ENCODE peak calls at places on chromosomes 1 and 21, in four cellular contexts. One of them, this sample, is unnamed.

GRCh38 chr1:25472494-25472893 is 41.8 kb downstream of the MACO1 start:
- DNase-seq in trophoblast cell: no peak
- DNase-seq in neuronal stem cell: no peak
- DNase-seq in mesendoderm: no peak
- DNase-seq in this sample: no peak

GRCh38 chr1:243217401-243217800 is 37.7 kb downstream of the CEP170 start:
- DNase-seq in trophoblast cell: no peak
- DNase-seq in neuronal stem cell: no peak
- DNase-seq in mesendoderm: no peak
- DNase-seq in this sample: no peak

GRCh38 chr1:50977575-50978143 is 7.6 kb downstream of the CDKN2C start:
- DNase-seq in trophoblast cell: peak; percentile 42
- DNase-seq in neuronal stem cell: no peak
- DNase-seq in mesendoderm: peak; percentile 52
- DNase-seq in this sample: peak; percentile 52

GRCh38 chr1:14652840-14653239 is 54.4 kb downstream of the KAZN start:
- DNase-seq in trophoblast cell: no peak
- DNase-seq in neuronal stem cell: no peak
- DNase-seq in mesendoderm: no peak
- DNase-seq in this sample: no peak

GRCh38 chr1:167219646-167220536 is 795 bp upstream of the POU2F1 start:
- DNase-seq in trophoblast cell: peak; percentile 94
- DNase-seq in neuronal stem cell: peak; percentile 87
- DNase-seq in mesendoderm: peak; percentile 98
- DNase-seq in this sample: peak; percentile 25

GRCh38 chr21:36557316-36557715 is 77.4 kb upstream of the CLDN14 start:
- DNase-seq in trophoblast cell: no peak
- DNase-seq in neuronal stem cell: no peak
- DNase-seq in mesendoderm: no peak
- DNase-seq in this sample: no peak

GRCh38 chr1:22365331-22366295 is 86.0 kb upstream of the ZBTB40 start:
- DNase-seq in trophoblast cell: no peak
- DNase-seq in neuronal stem cell: no peak
- DNase-seq in mesendoderm: peak; percentile 49
- DNase-seq in this sample: no peak

GRCh38 chr1:69568435-69569280 is 936 bp downstream of the LRRC7 start:
- DNase-seq in trophoblast cell: no peak
- DNase-seq in neuronal stem cell: peak; percentile 35
- DNase-seq in mesendoderm: peak; percentile 10
- DNase-seq in this sample: no peak

GRCh38 chr1:1173061-1173792 is 453 bp upstream of the TTLL10 start:
- DNase-seq in trophoblast cell: no peak
- DNase-seq in neuronal stem cell: no peak
- DNase-seq in mesendoderm: no peak
- DNase-seq in this sample: no peak

GRCh38 chr1:68384321-68384813 is 65.4 kb downstream of the RPE65 start:
- DNase-seq in trophoblast cell: peak; percentile 64
- DNase-seq in neuronal stem cell: no peak
- DNase-seq in mesendoderm: peak; percentile 83
- DNase-seq in this sample: peak; percentile 100

GRCh38 chr1:194159941-194160340 is 973.5 kb upstream of the B3GALT2 start:
- DNase-seq in trophoblast cell: peak; percentile 17
- DNase-seq in neuronal stem cell: no peak
- DNase-seq in mesendoderm: peak; percentile 27
- DNase-seq in this sample: peak; percentile 10

GRCh38 chr1:83970802-83971201 is 28.1 kb downstream of the TTLL7 start:
- DNase-seq in trophoblast cell: no peak
- DNase-seq in neuronal stem cell: no peak
- DNase-seq in mesendoderm: peak; percentile 66
- DNase-seq in this sample: no peak

GRCh38 chr1:228141871-228142615 is 2.0 kb downstream of the GUK1 start:
- DNase-seq in trophoblast cell: no peak
- DNase-seq in neuronal stem cell: no peak
- DNase-seq in mesendoderm: no peak
- DNase-seq in this sample: peak; percentile 16

DNA sequence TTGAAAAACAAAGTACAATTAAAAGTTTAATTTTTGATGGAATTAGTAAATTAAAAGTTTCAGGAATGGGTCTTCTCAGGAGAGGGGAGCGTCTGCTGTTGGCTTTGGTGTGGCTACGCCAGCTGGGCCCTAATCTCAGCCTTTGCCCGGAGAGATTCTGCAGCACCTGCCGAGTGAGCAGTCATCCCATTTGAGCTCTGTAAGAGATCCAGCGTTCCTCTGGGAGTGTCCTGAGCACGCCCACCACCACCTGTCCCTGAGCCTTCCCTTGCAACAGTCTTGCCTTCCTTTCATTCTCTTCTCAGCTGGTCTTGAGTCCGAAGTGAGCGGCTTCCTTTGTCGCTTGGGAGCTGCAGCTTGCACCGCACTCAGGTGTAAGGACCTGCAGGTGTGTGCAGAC is 263.1 kb downstream of the CAMTA1 start:
- DNase-seq in trophoblast cell: no peak
- DNase-seq in neuronal stem cell: no peak
- DNase-seq in mesendoderm: no peak
- DNase-seq in this sample: no peak
- H2BK5ac ChIP-seq in trophoblast cell: no peak overlapping the region
- H2BK5ac ChIP-seq in neuronal stem cell: no peak overlapping the region
- H2BK5ac ChIP-seq in mesendoderm: no peak overlapping the region
- H2BK5ac ChIP-seq in this sample: no peak overlapping the region

GRCh38 chr1:231000201-231000600 is 21.3 kb downstream of the ARV1 start:
- DNase-seq in trophoblast cell: no peak
- DNase-seq in neuronal stem cell: no peak
- DNase-seq in mesendoderm: no peak
- DNase-seq in this sample: no peak

GRCh38 chr1:231000639-231001038 is 21.7 kb downstream of the ARV1 start:
- DNase-seq in trophoblast cell: no peak
- DNase-seq in neuronal stem cell: no peak
- DNase-seq in mesendoderm: no peak
- DNase-seq in this sample: no peak

GRCh38 chr1:231001892-231002291 is 23.0 kb downstream of the ARV1 start:
- DNase-seq in trophoblast cell: no peak
- DNase-seq in neuronal stem cell: no peak
- DNase-seq in mesendoderm: no peak
- DNase-seq in this sample: no peak
- H2BK5ac ChIP-seq in trophoblast cell: no peak overlapping the region
- H2BK5ac ChIP-seq in neuronal stem cell: no peak overlapping the region
- H2BK5ac ChIP-seq in mesendoderm: no peak overlapping the region
- H2BK5ac ChIP-seq in this sample: no peak overlapping the region

GRCh38 chr1:184050631-184051030 is 899 bp upstream of the TSEN15 start:
- DNase-seq in trophoblast cell: no peak
- DNase-seq in neuronal stem cell: no peak
- DNase-seq in mesendoderm: peak; percentile 12
- DNase-seq in this sample: no peak

GRCh38 chr1:184052194-184052559 is 647 bp downstream of the TSEN15 start:
- DNase-seq in trophoblast cell: no peak
- DNase-seq in neuronal stem cell: no peak
- DNase-seq in mesendoderm: no peak
- DNase-seq in this sample: no peak

GRCh38 chr1:184051485-184052193 is at the start of gene TSEN15:
- DNase-seq in trophoblast cell: peak; percentile 86
- DNase-seq in neuronal stem cell: no peak
- DNase-seq in mesendoderm: peak; percentile 90
- DNase-seq in this sample: peak; percentile 86

GRCh38 chr1:184049836-184050468 is 1.6 kb upstream of the TSEN15 start:
- DNase-seq in trophoblast cell: no peak
- DNase-seq in neuronal stem cell: no peak
- DNase-seq in mesendoderm: no peak
- DNase-seq in this sample: no peak

DNA sequence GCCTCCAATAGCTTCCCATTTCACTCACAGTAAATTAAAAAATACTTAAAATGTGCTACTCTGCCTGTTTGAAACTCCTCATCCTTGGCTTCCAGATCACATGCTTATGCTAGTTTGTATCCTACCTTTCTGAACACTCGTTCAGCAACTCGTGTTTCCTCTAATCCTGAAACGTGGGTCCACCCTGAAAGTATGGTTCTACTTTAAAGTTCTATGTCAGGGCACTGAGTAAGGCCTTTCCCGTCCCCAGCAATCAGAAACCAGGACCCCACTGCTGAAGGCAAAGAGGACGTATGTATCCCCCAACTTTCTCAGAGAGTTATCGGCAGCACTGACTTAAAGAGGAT is 419 bp upstream of the TSEN15 start:
- DNase-seq in trophoblast cell: peak; percentile 16
- DNase-seq in neuronal stem cell: no peak
- DNase-seq in mesendoderm: no peak
- DNase-seq in this sample: no peak
- H2BK5ac ChIP-seq in trophoblast cell: peak overlapping the region; percentile 78
- H2BK5ac ChIP-seq in neuronal stem cell: no peak overlapping the region
- H2BK5ac ChIP-seq in mesendoderm: peak overlapping the region; percentile 70
- H2BK5ac ChIP-seq in this sample: peak overlapping the region; percentile 93

DNA sequence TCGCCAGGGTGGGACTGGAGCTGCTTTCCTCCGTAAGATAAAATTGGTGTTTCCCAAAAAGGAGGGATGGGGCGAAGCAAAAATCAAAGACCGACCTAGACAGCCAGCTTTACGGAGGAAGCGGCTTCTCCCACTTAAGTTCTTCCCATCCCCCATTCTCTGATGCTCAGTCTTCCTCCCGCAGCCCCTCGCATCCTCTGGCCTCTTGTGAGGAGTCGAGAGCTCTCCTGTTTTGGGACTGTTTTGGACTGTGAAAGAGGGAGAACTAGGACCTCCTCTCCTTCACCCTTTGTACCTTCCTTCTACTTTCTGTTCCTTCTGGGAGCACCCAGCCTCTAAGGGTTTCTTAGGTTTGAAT is 633 bp downstream of the CTTNBP2NL start:
- DNase-seq in trophoblast cell: peak; percentile 11
- DNase-seq in neuronal stem cell: no peak
- DNase-seq in mesendoderm: peak; percentile 51
- DNase-seq in this sample: peak; percentile 21
- H2BK5ac ChIP-seq in trophoblast cell: peak overlapping the region; percentile 76
- H2BK5ac ChIP-seq in neuronal stem cell: peak overlapping the region; percentile 90
- H2BK5ac ChIP-seq in mesendoderm: no peak overlapping the region
- H2BK5ac ChIP-seq in this sample: peak overlapping the region; percentile 89

DNA sequence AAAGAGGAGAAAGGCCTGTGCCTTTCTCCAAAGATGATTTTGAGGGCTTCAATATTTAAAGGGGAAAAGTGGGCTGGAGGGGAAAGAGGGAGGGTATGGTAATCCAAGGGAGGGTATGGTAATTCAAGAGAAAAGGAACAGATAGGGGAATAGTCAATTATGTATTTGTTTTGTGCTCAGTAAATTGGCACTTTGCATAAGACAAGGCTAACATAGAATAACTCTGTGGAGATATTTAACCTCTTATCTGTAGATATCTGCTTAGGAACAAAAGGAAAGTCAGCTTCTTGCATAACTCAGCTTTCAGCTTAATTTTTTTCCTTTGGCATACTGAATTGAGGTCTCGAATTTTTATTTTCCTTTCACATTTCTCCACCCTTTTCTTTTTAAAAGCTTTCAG is 119.9 kb upstream of the F3 start:
- DNase-seq in trophoblast cell: no peak
- DNase-seq in neuronal stem cell: no peak
- DNase-seq in mesendoderm: no peak
- DNase-seq in this sample: no peak
- H2BK5ac ChIP-seq in trophoblast cell: no peak overlapping the region
- H2BK5ac ChIP-seq in neuronal stem cell: no peak overlapping the region
- H2BK5ac ChIP-seq in mesendoderm: no peak overlapping the region
- H2BK5ac ChIP-seq in this sample: peak overlapping the region; percentile 0

GRCh38 chr1:17212009-17212408 is 7.1 kb downstream of the PADI1 start:
- DNase-seq in trophoblast cell: no peak
- DNase-seq in neuronal stem cell: no peak
- DNase-seq in mesendoderm: no peak
- DNase-seq in this sample: no peak
- H2BK5ac ChIP-seq in trophoblast cell: no peak overlapping the region
- H2BK5ac ChIP-seq in neuronal stem cell: no peak overlapping the region
- H2BK5ac ChIP-seq in mesendoderm: no peak overlapping the region
- H2BK5ac ChIP-seq in this sample: no peak overlapping the region

DNA sequence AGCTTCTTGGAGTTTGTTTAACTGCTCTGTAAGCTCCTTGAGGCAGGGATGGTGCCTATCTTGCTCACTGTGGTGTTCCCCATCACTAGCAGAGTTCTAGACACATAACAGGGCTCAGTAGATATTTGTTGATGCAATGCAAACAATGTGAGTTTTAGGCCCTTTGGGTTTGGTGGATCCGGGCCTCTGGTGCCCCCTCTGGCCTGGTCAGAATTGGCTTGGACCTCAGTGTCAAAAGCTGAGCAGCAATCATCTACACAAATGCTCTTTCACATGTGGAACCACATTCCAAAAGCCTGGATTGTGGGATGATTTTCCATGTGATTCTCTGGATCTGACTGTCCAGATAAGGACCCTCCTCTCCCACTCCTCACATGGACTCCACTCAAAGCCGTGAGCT is 53.4 kb upstream of the BCAR3 start:
- DNase-seq in trophoblast cell: no peak
- DNase-seq in neuronal stem cell: no peak
- DNase-seq in mesendoderm: peak; percentile 33
- DNase-seq in this sample: no peak
- H2BK5ac ChIP-seq in trophoblast cell: no peak overlapping the region
- H2BK5ac ChIP-seq in neuronal stem cell: no peak overlapping the region
- H2BK5ac ChIP-seq in mesendoderm: no peak overlapping the region
- H2BK5ac ChIP-seq in this sample: peak overlapping the region; percentile 61

GRCh38 chr1:27592600-27593340 is 11.2 kb downstream of the AHDC1 start:
- DNase-seq in trophoblast cell: no peak
- DNase-seq in neuronal stem cell: no peak
- DNase-seq in mesendoderm: peak; percentile 90
- DNase-seq in this sample: no peak

GRCh38 chr1:27595597-27595996 is 8.3 kb downstream of the AHDC1 start:
- DNase-seq in trophoblast cell: no peak
- DNase-seq in neuronal stem cell: no peak
- DNase-seq in mesendoderm: no peak
- DNase-seq in this sample: no peak

GRCh38 chr1:27593341-27594326 is 10.3 kb downstream of the AHDC1 start:
- DNase-seq in trophoblast cell: no peak
- DNase-seq in neuronal stem cell: no peak
- DNase-seq in mesendoderm: no peak
- DNase-seq in this sample: no peak

GRCh38 chr1:27596261-27596660 is 7.7 kb downstream of the AHDC1 start:
- DNase-seq in trophoblast cell: no peak
- DNase-seq in neuronal stem cell: no peak
- DNase-seq in mesendoderm: no peak
- DNase-seq in this sample: no peak

DNA sequence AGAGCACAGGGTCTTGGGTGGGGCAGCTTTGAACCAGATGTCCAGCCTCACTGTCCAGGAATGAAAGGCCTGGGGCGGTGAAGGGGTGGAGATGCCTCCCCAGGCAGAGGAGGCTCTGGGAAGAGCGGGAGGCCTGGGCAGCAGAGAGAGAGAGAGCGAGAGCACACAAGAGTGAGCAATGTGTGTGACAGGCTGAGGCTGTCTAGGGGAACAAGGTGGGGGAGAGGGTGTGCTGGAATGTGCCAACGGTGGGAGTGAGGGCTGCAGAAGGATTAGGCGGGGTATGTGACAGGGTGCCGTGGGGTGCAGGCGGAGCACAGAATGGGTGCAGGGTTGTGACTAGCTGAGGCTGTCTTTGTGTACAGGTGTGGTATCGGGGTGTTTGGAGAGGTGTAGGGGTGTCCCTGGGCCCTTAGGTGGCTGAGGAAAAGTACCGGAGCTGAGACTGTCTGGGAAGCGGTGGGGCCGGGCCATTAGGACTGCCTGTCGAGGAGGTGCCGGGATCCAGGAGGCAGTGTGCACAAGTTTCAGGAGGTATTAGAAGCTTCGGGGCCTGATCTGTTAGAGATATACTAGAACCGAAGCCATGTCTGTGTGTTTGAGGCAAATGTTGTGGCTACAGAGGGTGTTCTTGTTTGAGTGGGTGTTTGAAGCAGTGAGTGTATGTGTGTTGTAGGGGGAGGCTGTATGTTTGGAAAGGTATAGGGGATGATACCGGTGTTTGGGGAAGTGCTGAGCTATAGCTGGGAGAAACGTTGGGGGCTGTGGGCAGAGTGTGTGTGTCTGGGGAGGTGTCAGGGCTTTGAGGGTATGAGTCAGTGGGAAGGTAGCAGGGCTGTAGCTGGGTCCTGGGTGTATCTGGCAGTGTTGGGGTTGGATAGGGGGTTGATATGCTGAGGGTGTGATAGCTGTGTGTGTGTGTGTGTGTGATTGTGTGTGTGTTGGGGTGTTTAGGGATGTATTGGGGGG is 9.1 kb downstream of the AHDC1 start:
- DNase-seq in trophoblast cell: peak; percentile 83
- DNase-seq in neuronal stem cell: no peak
- DNase-seq in mesendoderm: peak; percentile 33
- DNase-seq in this sample: peak; percentile 57
- H2BK5ac ChIP-seq in trophoblast cell: peak overlapping the region; percentile 25
- H2BK5ac ChIP-seq in neuronal stem cell: peak overlapping the region; percentile 19
- H2BK5ac ChIP-seq in mesendoderm: no peak overlapping the region
- H2BK5ac ChIP-seq in this sample: peak overlapping the region; percentile 43

This sample was measured in IMR-90.